ENCODE peak calls at places on chromosomes 12 and 14, in ten cellular contexts. B is kidney glomerular epithelial cell, L is T-helper 1 cell, D is NCI-H1092 treated with DMSO at 0.1 percent for 48 hours, P is cerebellar cortex, H is stomach, F is ELR, A is BJ, R is NCI-H2171 treated with DMSO at 0.1 percent for 48 hours, S is thoracic aorta. Y is an unnamed sample.

GRCh38 chr12:8622681-8623080 is 10.0 kb upstream of the AICDA start:
- DNase-seq in B (no peak), L (no peak), D (no peak), P (no peak), H (no peak), F (no peak), A (no peak), R (no peak), S (no peak), Y (no peak)

GRCh38 chr12:545835-546234 is 86.1 kb downstream of the B4GALNT3 start:
- DNase-seq in B (no peak), L (no peak), D (no peak), P (no peak), H (no peak), F (no peak), A (no peak), R (no peak), S (no peak), Y (no peak)

GRCh38 chr12:97500537-97500936 is 37.9 kb downstream of the RMST start:
- DNase-seq in B (no peak), L (no peak), D (no peak), P (no peak), H (no peak), F (no peak), A (no peak), R (no peak), S (no peak), Y (no peak)

GRCh38 chr12:39441189-39441962 is 1.5 kb downstream of the KIF21A start:
- DNase-seq in B (no peak), L (no peak), D (no peak), P (peak; percentile 13), H (no peak), F (no peak), A (no peak), R (no peak), S (no peak), Y (no peak)

GRCh38 chr14:100155881-100156645 is 3.4 kb downstream of the DEGS2 start:
- DNase-seq in B (peak; percentile 25), L (no peak), D (peak; percentile 21), P (peak; percentile 79), H (no peak), F (no peak), A (no peak), R (no peak), S (no peak), Y (no peak)

GRCh38 chr12:131949431-131950181 is at the start of gene EP400:
- DNase-seq in B (peak; percentile 89), L (peak; percentile 96), D (peak; percentile 82), P (peak; percentile 84), H (peak; percentile 98), F (peak; percentile 97), A (peak; percentile 52), R (peak; percentile 86), S (peak; percentile 94), Y (peak; percentile 84)

GRCh38 chr14:41925409-41925808 is 318.7 kb downstream of the LRFN5 start:
- DNase-seq in B (no peak), L (no peak), D (peak; percentile 65), P (peak; percentile 16), H (no peak), F (peak; percentile 36), A (no peak), R (peak; percentile 80), S (no peak), Y (no peak)

GRCh38 chr14:81033841-81034240 is 78.4 kb downstream of the TSHR start:
- DNase-seq in B (no peak), L (no peak), D (no peak), P (no peak), H (no peak), F (no peak), A (no peak), R (no peak), S (no peak), Y (no peak)

GRCh38 chr12:49325606-49326005 is 2.6 kb downstream of the TROAP start:
- DNase-seq in B (no peak), L (no peak), D (no peak), P (no peak), H (peak; percentile 13), F (no peak), A (no peak), R (no peak), S (no peak), Y (no peak)

GRCh38 chr12:116495260-116495659 is 63.9 kb upstream of the MAP1LC3B2 start:
- DNase-seq in B (no peak), L (no peak), D (no peak), P (no peak), H (peak; percentile 34), F (peak; percentile 59), A (peak; percentile 55), R (no peak), S (no peak), Y (no peak)

GRCh38 chr12:60230103-60230502 is 634.3 kb downstream of the SLC16A7 start:
- DNase-seq in B (peak; percentile 2), L (no peak), D (no peak), P (no peak), H (no peak), F (peak; percentile 3), A (no peak), R (no peak), S (no peak), Y (no peak)

GRCh38 chr12:88644946-88645702 is 64.9 kb upstream of the KITLG start:
- DNase-seq in B (no peak), L (no peak), D (no peak), P (no peak), H (no peak), F (no peak), A (no peak), R (no peak), S (no peak), Y (no peak)

GRCh38 chr12:52892974-52893373 is 11.9 kb downstream of the KRT8 start:
- DNase-seq in B (no peak), L (no peak), D (no peak), P (no peak), H (no peak), F (no peak), A (no peak), R (no peak), S (no peak), Y (no peak)

GRCh38 chr12:3218846-3219632 is 141.9 kb downstream of the TSPAN9 start:
- DNase-seq in B (no peak), L (no peak), D (peak; percentile 86), P (peak; percentile 54), H (no peak), F (no peak), A (no peak), R (peak; percentile 76), S (no peak), Y (no peak)

GRCh38 chr12:22855456-22855855 is 230.5 kb downstream of the ETNK1 start:
- DNase-seq in B (no peak), L (no peak), D (no peak), P (peak; percentile 5), H (no peak), F (no peak), A (no peak), R (no peak), S (no peak), Y (no peak)

GRCh38 chr12:57190037-57190436 is 26.6 kb upstream of the NXPH4 start:
- DNase-seq in B (no peak), L (no peak), D (no peak), P (peak; percentile 62), H (no peak), F (no peak), A (no peak), R (peak; percentile 82), S (no peak), Y (no peak)

GRCh38 chr12:77835982-77836381 is 5.3 kb downstream of the NAV3 start:
- DNase-seq in B (no peak), L (no peak), D (no peak), P (no peak), H (no peak), F (no peak), A (no peak), R (no peak), S (no peak), Y (no peak)

GRCh38 chr12:48536602-48537001 is 11.2 kb downstream of the OR8S1 start:
- DNase-seq in B (no peak), L (no peak), D (no peak), P (no peak), H (no peak), F (no peak), A (no peak), R (no peak), S (no peak), Y (no peak)

GRCh38 chr12:30961030-30961429 is 34.5 kb downstream of the TSPAN11 start:
- DNase-seq in B (no peak), L (no peak), D (no peak), P (no peak), H (no peak), F (no peak), A (no peak), R (no peak), S (no peak), Y (no peak)

GRCh38 chr12:29728033-29728432 is 55.7 kb downstream of the TMTC1 start:
- DNase-seq in B (no peak), L (no peak), D (no peak), P (no peak), H (no peak), F (no peak), A (no peak), R (no peak), S (no peak), Y (no peak)

GRCh38 chr12:127070512-127071157 is 1196.3 kb upstream of the TMEM132C start:
- DNase-seq in B (no peak), L (no peak), D (peak; percentile 1), P (no peak), H (no peak), F (peak; percentile 27), A (no peak), R (no peak), S (no peak), Y (no peak)

GRCh38 chr12:121295746-121296617 is 527 bp downstream of the CAMKK2 start:
- DNase-seq in B (no peak), L (no peak), D (peak; percentile 25), P (no peak), H (no peak), F (peak; percentile 42), A (no peak), R (no peak), S (no peak), Y (no peak)

GRCh38 chr14:74763803-74764531 is 851 bp downstream of the YLPM1 start:
- DNase-seq in B (no peak), L (no peak), D (no peak), P (no peak), H (no peak), F (peak; percentile 58), A (no peak), R (peak; percentile 21), S (no peak), Y (no peak)

GRCh38 chr14:77290705-77291104 is 19.7 kb upstream of the NGB start:
- DNase-seq in B (no peak), L (no peak), D (no peak), P (no peak), H (no peak), F (peak; percentile 61), A (no peak), R (peak; percentile 16), S (no peak), Y (no peak)

GRCh38 chr12:116397148-116397547 is 119.7 kb upstream of the MED13L start:
- DNase-seq in B (no peak), L (no peak), D (no peak), P (no peak), H (no peak), F (peak; percentile 73), A (no peak), R (no peak), S (no peak), Y (no peak)

GRCh38 chr14:32252030-32252670 is 49.1 kb upstream of the RNU6-8 start:
- DNase-seq in B (peak; percentile 69), L (peak; percentile 35), D (peak; percentile 89), P (peak; percentile 81), H (peak; percentile 43), F (peak; percentile 79), A (no peak), R (peak; percentile 87), S (peak; percentile 14), Y (no peak)

GRCh38 chr12:123150273-123150803 is 552 bp downstream of the PITPNM2 start:
- DNase-seq in B (no peak), L (no peak), D (no peak), P (no peak), H (no peak), F (peak; percentile 51), A (no peak), R (no peak), S (no peak), Y (no peak)

GRCh38 chr12:71282020-71282419 is 124.2 kb upstream of the TSPAN8 start:
- DNase-seq in B (no peak), L (no peak), D (no peak), P (no peak), H (no peak), F (peak; percentile 14), A (no peak), R (no peak), S (no peak), Y (no peak)

Y was measured in GOT3.